ENCODE peak calls at places on chromosome 7, in six cellular contexts. Z, T, K, B, J and M are unnamed samples.

GRCh38 chr7:133419036-133419435 is 166.2 kb downstream of the EXOC4 start:
- DNase-seq in Z (no peak), T (no peak), K (no peak), B (no peak), J (no peak), M (no peak)

GRCh38 chr7:13069832-13070231 is 382.4 kb downstream of the ARL4A start:
- DNase-seq in Z (no peak), T (no peak), K (no peak), B (no peak), J (no peak), M (no peak)

GRCh38 chr7:30755384-30756154 is 3.6 kb downstream of the INMT start:
- DNase-seq in Z (no peak), T (peak), K (no peak), B (peak), J (no peak), M (peak)

GRCh38 chr7:47284691-47285246 is 297.1 kb downstream of the TNS3 start:
- DNase-seq in Z (no peak), T (no peak), K (peak), B (no peak), J (no peak), M (no peak)

GRCh38 chr7:84237533-84238173 is 43.1 kb upstream of the SEMA3A start:
- DNase-seq in Z (no peak), T (peak), K (no peak), B (peak), J (peak), M (no peak)

GRCh38 chr7:44244282-44244681 is 43.5 kb downstream of the YKT6 start:
- DNase-seq in Z (peak), T (peak), K (no peak), B (no peak), J (no peak), M (no peak)

GRCh38 chr7:26492816-26493215 is 201.2 kb downstream of the SNX10 start:
- DNase-seq in Z (no peak), T (no peak), K (peak), B (no peak), J (no peak), M (no peak)

GRCh38 chr7:4134631-4135030 is 547.5 kb upstream of the FOXK1 start:
- DNase-seq in Z (no peak), T (no peak), K (no peak), B (no peak), J (no peak), M (no peak)

GRCh38 chr7:157886261-157886660 is 549.5 kb downstream of the DNAJB6 start:
- DNase-seq in Z (no peak), T (no peak), K (no peak), B (no peak), J (no peak), M (no peak)

DNA sequence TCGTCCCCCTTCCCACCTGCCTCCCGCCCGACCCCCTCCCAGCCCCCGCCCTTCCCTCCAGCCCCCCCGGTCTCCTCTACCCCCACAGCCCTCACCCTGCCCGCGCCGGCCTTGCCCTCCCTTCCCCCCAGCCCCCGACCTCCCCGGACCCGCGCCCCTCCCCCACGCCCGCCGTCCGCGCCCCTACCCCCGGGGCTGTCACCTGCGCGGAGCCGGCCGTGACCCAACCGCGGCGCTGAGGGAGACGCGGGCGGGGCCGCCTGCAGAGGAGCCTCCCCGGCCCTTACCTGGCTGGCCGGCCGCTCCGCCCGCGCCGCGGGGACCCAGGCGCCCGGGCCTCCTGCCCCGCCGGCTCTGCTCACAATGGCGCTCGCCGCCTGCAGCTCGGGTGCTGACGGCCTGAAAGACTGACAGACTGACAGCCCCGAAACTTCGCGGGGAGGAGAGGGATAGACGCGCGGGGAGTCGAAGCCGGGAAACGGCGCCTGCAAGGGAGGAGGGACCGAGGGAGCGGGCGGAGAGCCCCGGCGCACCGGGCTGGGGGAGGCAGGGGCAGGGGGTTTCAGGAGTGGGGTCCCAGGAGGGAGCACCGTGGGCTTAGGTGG is 465 bp downstream of the ZNF467 start:
- DNase-seq in Z (no peak), T (no peak), K (peak), B (no peak), J (no peak), M (peak)
- H3K9ac ChIP-seq in Z (peak), T (no peak), K (peak), B (no peak), J (no peak), M (no peak)

DNA sequence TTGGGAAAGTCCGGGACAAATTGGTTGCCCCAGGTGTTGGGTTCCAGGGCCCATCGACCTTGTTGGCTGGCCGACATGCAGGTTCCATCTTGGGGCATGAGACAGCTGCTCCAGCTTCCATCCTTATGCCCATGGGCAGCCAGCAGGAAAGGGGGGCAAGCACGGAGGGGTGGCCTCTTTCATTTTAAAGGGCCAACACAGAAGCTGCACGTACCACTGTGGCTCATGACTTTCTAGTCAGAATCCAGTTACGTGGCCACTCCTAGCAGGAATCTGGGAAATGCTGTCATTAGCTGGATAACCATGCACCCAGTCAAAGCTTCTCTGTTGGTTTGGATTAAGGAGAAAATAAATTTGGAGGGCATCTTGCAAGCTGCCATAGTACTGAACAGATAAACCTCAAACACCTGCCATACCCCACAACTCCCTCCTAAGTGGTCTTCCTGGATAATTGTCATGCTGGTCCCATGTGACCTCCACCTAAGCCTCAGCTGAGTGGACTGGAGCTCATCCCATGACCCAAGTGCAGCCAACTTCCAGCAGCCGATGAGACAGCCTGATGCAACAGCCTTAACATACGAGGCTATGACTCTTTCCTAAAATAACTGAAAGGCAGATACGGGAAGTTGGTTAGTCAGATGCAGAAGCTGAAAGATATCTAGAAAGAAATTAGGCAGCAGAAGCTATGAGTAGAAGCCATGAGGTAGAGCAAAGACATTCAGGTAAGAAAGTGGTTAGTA is 21.4 kb upstream of the GSDME start:
- DNase-seq in Z (no peak), T (peak), K (no peak), B (peak), J (no peak), M (no peak)
- H3K9ac ChIP-seq in Z (no peak), T (peak), K (no peak), B (no peak), J (no peak), M (no peak)

DNA sequence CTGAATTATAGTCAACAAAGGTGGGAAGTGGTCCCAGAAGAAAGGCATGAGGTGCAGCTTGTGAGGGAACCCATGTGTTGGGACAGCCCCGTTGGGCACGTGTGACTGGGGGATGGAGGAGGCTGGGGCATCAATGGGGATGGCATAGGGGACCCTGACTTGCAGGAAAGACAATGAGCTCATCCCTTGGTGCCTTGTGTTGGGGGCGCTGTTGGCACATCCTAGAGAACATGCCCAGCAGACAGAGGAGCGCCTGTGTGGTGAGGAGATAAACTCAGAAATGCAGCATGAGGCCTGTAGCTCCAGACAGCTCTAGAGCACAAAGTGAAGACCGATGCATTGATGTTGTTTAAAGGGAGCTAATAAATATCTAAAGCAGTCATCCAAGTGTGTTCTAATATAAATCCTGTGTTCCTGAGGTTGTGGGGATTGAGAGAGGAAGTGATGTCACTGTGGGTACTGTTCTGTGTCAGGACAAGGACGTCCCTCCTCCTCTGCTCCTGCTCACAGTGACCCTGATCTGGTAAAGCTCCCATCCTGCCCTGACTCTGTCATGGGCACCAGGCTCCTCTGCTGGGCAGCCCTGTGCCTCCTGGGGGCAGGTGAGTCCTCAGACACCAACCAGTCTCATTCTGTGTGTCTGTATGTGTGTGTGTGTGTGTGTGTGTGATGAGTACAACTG is 126.1 kb upstream of the PRSS58 start:
- DNase-seq in Z (no peak), T (peak), K (no peak), B (peak), J (no peak), M (no peak)
- H3K9ac ChIP-seq in Z (no peak), T (peak), K (no peak), B (no peak), J (peak), M (no peak)

GRCh38 chr7:1446611-1447032 is 12.6 kb downstream of the MICALL2 start:
- DNase-seq in Z (no peak), T (no peak), K (no peak), B (no peak), J (no peak), M (no peak)

GRCh38 chr7:1448958-1449357 is 10.3 kb downstream of the MICALL2 start:
- DNase-seq in Z (no peak), T (no peak), K (no peak), B (no peak), J (no peak), M (no peak)

GRCh38 chr7:1449501-1449900 is 9.8 kb downstream of the MICALL2 start:
- DNase-seq in Z (no peak), T (no peak), K (no peak), B (no peak), J (no peak), M (no peak)

GRCh38 chr7:1447112-1447511 is 12.2 kb downstream of the MICALL2 start:
- DNase-seq in Z (no peak), T (no peak), K (no peak), B (no peak), J (no peak), M (no peak)

GRCh38 chr7:1447551-1448244 is 11.6 kb downstream of the MICALL2 start:
- DNase-seq in Z (no peak), T (no peak), K (no peak), B (no peak), J (no peak), M (no peak)
- H3K9ac ChIP-seq in Z (no peak), T (peak), K (no peak), B (no peak), J (no peak), M (no peak)

DNA sequence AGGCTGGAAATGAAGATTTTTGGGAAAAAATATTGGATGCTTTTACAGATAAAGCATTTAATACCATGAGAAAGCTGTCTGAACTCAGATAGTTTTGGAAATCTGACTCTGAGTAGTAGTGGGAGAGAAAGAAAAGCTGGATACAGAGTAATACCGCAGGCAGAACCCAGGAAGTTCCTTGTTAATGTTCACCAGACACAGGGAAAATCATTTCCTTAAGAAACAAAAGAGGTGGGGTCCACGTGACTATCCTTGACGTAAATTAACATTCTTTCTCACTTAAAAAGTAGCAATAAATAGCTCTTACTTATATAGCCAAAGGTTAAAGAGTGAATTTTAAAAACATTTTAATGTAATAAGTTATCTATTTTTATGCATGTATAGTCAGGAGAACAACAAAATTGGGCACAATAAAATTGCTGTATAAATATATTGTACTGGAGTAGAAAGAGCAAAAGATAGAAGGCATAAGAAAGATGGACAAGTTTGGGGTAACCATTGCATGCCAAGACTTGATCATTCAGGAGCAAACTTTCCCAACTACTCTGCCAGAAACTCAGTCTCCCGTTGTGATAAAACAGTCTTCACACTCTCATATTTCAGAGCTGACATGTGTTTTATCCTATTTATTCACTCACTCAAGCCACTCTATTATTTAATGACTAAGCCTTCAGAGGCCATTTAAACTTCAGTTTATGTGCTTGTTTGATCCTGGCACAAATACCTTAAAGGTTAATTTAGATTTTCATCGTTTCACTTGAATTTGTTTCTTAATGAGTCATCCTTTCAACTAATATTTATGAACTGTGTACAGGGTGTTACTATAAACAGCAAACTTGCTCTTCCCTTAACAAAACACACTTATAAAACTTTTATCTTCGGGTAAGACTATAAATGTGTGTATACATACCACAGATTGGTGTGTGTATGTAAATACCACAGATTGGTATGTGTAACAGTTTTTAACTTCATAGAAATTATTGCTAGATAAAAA is 143.1 kb downstream of the GNAI1 start:
- DNase-seq in Z (no peak), T (peak), K (no peak), B (peak), J (peak), M (no peak)
- H3K9ac ChIP-seq in Z (no peak), T (peak), K (no peak), B (no peak), J (no peak), M (no peak)

DNA sequence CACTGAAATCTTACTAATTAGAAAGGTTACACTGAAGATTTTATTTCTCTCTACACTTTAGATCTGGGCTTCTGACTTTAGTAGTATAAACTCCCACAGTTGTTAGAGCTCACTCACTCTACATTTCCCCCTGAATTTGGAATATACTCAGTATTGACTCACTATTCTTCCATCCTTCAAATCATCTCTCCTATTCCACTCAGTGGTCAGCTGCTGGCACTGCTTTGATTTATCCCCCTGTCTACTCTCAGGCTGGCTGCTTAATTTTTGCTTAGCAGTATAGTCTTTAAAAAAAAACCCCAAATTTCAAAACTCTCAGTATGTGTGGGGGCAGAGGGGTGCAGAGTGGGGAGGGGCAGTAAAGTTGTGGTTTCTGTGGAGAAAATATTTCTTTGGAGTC is 68.9 kb downstream of the CDK6 start:
- DNase-seq in Z (no peak), T (peak), K (no peak), B (peak), J (peak), M (no peak)
- H3K9ac ChIP-seq in Z (no peak), T (peak), K (no peak), B (no peak), J (peak), M (no peak)

GRCh38 chr7:6577369-6578113 is at the start of gene ZDHHC4:
- DNase-seq in Z (peak), T (peak), K (peak), B (peak), J (peak), M (peak)

GRCh38 chr7:6575246-6576023 is 1.8 kb upstream of the ZDHHC4 start:
- DNase-seq in Z (no peak), T (no peak), K (no peak), B (no peak), J (no peak), M (no peak)

GRCh38 chr7:6578114-6579084 is 1.1 kb downstream of the ZDHHC4 start:
- DNase-seq in Z (no peak), T (peak), K (no peak), B (peak), J (no peak), M (no peak)

GRCh38 chr7:6579446-6579845 is 2.2 kb downstream of the ZDHHC4 start:
- DNase-seq in Z (no peak), T (peak), K (no peak), B (peak), J (no peak), M (no peak)

DNA sequence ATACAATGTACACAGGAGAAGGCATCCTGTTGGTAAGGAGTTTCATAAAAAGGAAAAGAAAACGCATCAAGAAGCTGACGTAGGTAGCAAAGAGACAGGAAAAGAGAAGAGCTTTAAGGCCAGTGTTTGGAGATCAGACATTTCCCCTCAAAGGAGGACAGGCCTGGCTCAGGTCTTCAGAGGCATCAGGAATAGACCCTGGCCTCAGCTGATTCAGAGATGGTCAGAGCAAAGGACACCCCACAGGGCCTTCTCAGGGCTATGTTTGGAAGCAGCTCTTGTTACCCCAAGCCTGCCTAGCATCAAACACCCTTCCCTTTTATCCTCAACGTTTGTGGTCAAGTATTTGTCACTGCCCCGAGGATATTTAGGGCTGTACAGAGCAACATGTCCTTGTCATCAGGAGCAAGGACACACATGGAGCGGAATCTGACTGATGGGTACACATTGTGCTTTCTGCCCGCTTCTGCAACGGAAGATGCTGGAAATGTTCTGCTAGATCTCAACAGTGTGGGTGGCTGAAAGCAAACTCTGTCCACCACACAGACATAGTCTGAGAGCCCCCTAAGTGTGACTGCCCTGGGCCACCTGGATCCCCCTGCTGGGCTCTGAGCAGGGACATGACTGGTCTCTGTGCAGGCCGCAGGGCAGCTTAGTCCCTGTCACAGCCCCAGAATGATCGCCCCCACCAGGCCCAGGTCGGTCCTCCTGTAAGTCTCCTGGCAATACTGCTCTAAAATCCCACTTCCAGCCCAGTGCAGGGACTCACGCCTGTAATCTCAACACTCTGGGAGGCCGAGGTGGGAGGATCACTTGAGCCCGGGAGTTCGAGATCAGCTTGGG is 1.0 kb upstream of the ZDHHC4 start:
- DNase-seq in Z (no peak), T (no peak), K (peak), B (no peak), J (no peak), M (no peak)
- H3K9ac ChIP-seq in Z (no peak), T (peak), K (no peak), B (no peak), J (no peak), M (no peak)

GRCh38 chr7:101251871-101252659 is 7.2 kb upstream of the FIS1 start:
- DNase-seq in Z (peak), T (peak), K (peak), B (peak), J (peak), M (peak)

GRCh38 chr7:101255841-101256240 is 11.0 kb upstream of the FIS1 start:
- DNase-seq in Z (no peak), T (peak), K (no peak), B (no peak), J (no peak), M (no peak)

GRCh38 chr7:101248276-101248675 is 3.4 kb upstream of the FIS1 start:
- DNase-seq in Z (no peak), T (no peak), K (no peak), B (no peak), J (no peak), M (no peak)

GRCh38 chr7:101245147-101245668 is 327 bp upstream of the FIS1 start:
- DNase-seq in Z (no peak), T (no peak), K (no peak), B (no peak), J (no peak), M (no peak)

GRCh38 chr7:101250324-101250723 is 5.4 kb upstream of the FIS1 start:
- DNase-seq in Z (no peak), T (no peak), K (no peak), B (no peak), J (no peak), M (no peak)
- H3K9ac ChIP-seq in Z (no peak), T (peak), K (no peak), B (no peak), J (no peak), M (no peak)